ENCODE peak calls at places on chromosomes 5 and 9, in five cellular contexts. B, X, R, M and P are unnamed samples.

GRCh38 chr5:76303917-76304316 is 99.2 kb upstream of the IQGAP2 start:
- DNase-seq in B (no peak), X (no peak), R (no peak), M (no peak), P (no peak)

GRCh38 chr5:132799392-132799791 is 13.7 kb upstream of the SOWAHA start:
- DNase-seq in B (no peak), X (no peak), R (no peak), M (no peak), P (no peak)

GRCh38 chr5:81010636-81011035 is 50.5 kb downstream of the RASGRF2 start:
- DNase-seq in B (no peak), X (no peak), R (no peak), M (no peak), P (peak)

GRCh38 chr5:101424530-101425175 is 521.6 kb upstream of the ST8SIA4 start:
- DNase-seq in B (no peak), X (no peak), R (peak), M (peak), P (peak)

GRCh38 chr9:121992571-121993212 is 100.4 kb downstream of the TTLL11 start:
- DNase-seq in B (peak), X (no peak), R (peak), M (no peak), P (peak)

GRCh38 chr9:90189306-90189705 is 453.3 kb downstream of the DIRAS2 start:
- DNase-seq in B (no peak), X (no peak), R (no peak), M (no peak), P (no peak)

GRCh38 chr5:143066556-143067281 is 296.5 kb downstream of the ARHGAP26 start:
- DNase-seq in B (no peak), X (no peak), R (peak), M (no peak), P (no peak)

GRCh38 chr9:81377310-81377709 is 312.0 kb downstream of the TLE1 start:
- DNase-seq in B (no peak), X (no peak), R (no peak), M (no peak), P (no peak)

GRCh38 chr5:177232761-177233160 is 70.8 kb downstream of the RAB24 start:
- DNase-seq in B (no peak), X (no peak), R (peak), M (peak), P (no peak)

GRCh38 chr5:35246411-35246810 is 16.1 kb upstream of the PRLR start:
- DNase-seq in B (no peak), X (no peak), R (no peak), M (no peak), P (no peak)

GRCh38 chr5:50553560-50553984 is 112.5 kb upstream of the EMB start:
- DNase-seq in B (no peak), X (no peak), R (no peak), M (no peak), P (no peak)

GRCh38 chr9:36118706-36119105 is 17.8 kb upstream of the GLIPR2 start:
- DNase-seq in B (no peak), X (no peak), R (no peak), M (no peak), P (no peak)

GRCh38 chr5:132436936-132437335 is 53.6 kb downstream of the IRF1 start:
- DNase-seq in B (no peak), X (no peak), R (no peak), M (no peak), P (no peak)

GRCh38 chr5:150206076-150206779 is 16.4 kb downstream of the SLC6A7 start:
- DNase-seq in B (no peak), X (no peak), R (no peak), M (no peak), P (no peak)

GRCh38 chr9:115118471-115119156 is 657 bp upstream of the TNC start:
- DNase-seq in B (peak), X (no peak), R (peak), M (peak), P (peak)

GRCh38 chr5:163695817-163696216 is 190.4 kb downstream of the MAT2B start:
- DNase-seq in B (no peak), X (no peak), R (no peak), M (no peak), P (no peak)

GRCh38 chr5:171492781-171493180 is 73.3 kb downstream of the FGF18 start:
- DNase-seq in B (no peak), X (no peak), R (peak), M (no peak), P (no peak)

GRCh38 chr9:7668541-7668940 is 131.0 kb downstream of the DMAC1 start:
- DNase-seq in B (no peak), X (no peak), R (no peak), M (no peak), P (no peak)

GRCh38 chr5:119439140-119439625 is 13.1 kb upstream of the HSD17B4 start:
- DNase-seq in B (no peak), X (no peak), R (no peak), M (no peak), P (no peak)

GRCh38 chr9:136029556-136029955 is 65.5 kb downstream of the NACC2 start:
- DNase-seq in B (no peak), X (no peak), R (no peak), M (no peak), P (no peak)

GRCh38 chr5:26572486-26572885 is 465.9 kb downstream of the CDH9 start:
- DNase-seq in B (no peak), X (no peak), R (no peak), M (no peak), P (no peak)

GRCh38 chr5:122591828-122592227 is 183.1 kb upstream of the SNX2 start:
- DNase-seq in B (no peak), X (no peak), R (no peak), M (no peak), P (no peak)

GRCh38 chr5:115949096-115949495 is 13.2 kb upstream of the LVRN start:
- DNase-seq in B (no peak), X (no peak), R (peak), M (no peak), P (no peak)

GRCh38 chr9:82490019-82490499 is 501.5 kb downstream of the SPATA31D1 start:
- DNase-seq in B (no peak), X (no peak), R (peak), M (peak), P (peak)

GRCh38 chr9:38255599-38255998 is 136.9 kb upstream of the ALDH1B1 start:
- DNase-seq in B (no peak), X (no peak), R (no peak), M (no peak), P (no peak)

GRCh38 chr9:5587024-5587423 is 41.9 kb upstream of the RIC1 start:
- DNase-seq in B (no peak), X (no peak), R (peak), M (no peak), P (peak)

GRCh38 chr9:134341306-134341705 is 15.1 kb downstream of the RXRA start:
- DNase-seq in B (no peak), X (no peak), R (no peak), M (no peak), P (no peak)

GRCh38 chr9:89639367-89639795 is 34.6 kb downstream of the GADD45G start:
- DNase-seq in B (no peak), X (no peak), R (no peak), M (no peak), P (no peak)

GRCh38 chr9:28810375-28811075 is 1237.2 kb upstream of the C9orf72 start:
- DNase-seq in B (no peak), X (no peak), R (peak), M (peak), P (no peak)

GRCh38 chr5:113487411-113487778 is 858 bp downstream of the MCC start:
- DNase-seq in B (peak), X (no peak), R (peak), M (no peak), P (no peak)
- TF ChIP-seq CTCF in B (no peak), X (no peak), R (no peak), M (no peak), P (no peak)

GRCh38 chr9:127224178-127224882 is 40.2 kb upstream of the GARNL3 start:
- DNase-seq in B (peak), X (peak), R (peak), M (peak), P (no peak)
- TF ChIP-seq CTCF in B (no peak), X (no peak), R (no peak), M (peak), P (no peak)

GRCh38 chr9:110056062-110056461 is 151.9 kb downstream of the C9orf152 start:
- DNase-seq in B (no peak), X (no peak), R (no peak), M (no peak), P (no peak)

GRCh38 chr9:110059461-110059860 is 148.5 kb downstream of the C9orf152 start:
- DNase-seq in B (no peak), X (no peak), R (no peak), M (no peak), P (no peak)

GRCh38 chr9:110058304-110058953 is 149.5 kb downstream of the C9orf152 start:
- DNase-seq in B (peak), X (no peak), R (peak), M (no peak), P (no peak)
- TF ChIP-seq CTCF in B (peak), X (peak), R (peak), M (peak), P (peak)

DNA sequence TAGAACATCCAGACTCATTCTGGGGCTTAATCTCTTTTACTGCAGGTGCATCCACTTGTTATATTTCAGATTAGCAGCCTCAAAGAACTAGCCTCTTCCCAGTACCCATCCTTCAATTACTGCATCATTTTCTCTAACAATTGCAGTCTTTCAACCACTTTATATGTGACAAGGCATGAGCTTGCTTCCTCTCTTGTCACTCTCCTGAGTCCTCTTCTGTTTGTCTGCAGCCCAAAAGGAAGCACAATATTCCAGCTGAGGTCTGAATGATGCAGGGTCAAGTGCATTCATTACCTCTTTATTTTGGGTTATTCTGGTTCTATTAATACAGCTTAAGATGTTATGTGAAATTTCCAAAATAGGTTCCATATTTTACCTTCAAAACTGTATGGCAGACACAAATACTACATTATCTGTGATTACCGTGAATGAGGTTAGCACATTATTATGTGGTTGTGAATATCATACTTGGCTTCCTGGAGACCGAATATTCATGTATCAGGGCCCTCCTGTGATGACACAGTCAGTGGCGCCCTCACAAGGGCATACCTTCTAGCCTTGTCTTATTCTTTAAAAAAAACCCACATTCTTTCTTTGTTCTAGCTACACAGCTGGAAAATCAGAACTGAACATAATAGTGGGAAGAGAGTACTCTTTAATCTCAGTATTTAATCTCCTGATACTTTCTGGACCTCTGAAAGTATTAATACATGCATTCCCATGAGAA is 323.8 kb downstream of the PDE4D start:
- DNase-seq in B (no peak), X (no peak), R (no peak), M (no peak), P (no peak)
- TF ChIP-seq CTCF in B (no peak), X (no peak), R (no peak), M (no peak), P (no peak)

DNA sequence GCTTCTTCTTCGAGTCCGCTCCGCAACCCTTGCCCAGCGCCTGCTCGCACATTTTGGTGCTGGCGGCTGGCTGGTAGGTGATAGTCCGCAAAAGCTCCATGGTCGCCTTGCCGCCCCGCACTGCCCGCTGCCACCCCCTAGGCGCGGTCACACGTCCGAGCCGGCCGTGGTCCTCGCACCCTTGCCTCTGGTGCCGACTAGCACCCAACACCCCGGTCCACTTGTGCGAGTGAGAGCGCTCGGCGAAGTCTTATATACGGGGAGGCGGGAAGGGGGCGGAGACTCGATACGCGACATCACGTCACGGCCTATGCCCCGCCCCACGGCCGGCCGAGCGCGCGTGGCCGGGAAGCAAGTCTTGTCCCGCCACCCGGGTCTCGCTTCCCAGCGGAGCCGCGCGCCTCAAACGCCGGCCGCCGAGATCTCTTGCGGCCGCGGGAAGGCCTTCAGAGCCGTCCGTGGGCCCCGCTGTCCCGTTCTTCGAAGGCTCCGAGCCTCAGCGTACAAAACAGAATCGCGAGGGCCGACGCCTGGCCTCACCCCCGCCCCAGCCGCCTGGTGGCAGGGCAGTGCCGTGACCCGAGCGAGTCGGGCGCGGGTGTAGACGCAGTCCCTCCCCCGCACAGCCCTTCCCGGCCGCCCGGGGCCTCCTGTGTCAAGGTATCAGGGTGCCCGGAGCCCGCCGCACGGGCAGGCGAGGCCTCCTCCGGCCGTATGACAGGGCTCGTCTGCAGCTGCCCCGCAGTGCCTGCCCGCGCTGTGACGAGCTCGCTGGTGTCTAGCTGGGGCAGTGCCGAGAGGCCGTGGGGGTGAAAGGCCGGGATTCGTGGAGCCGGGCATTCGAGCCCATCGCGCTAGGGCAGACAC is at the start of gene PLK2:
- DNase-seq in B (peak), X (peak), R (peak), M (peak), P (peak)
- TF ChIP-seq CTCF in B (no peak), X (peak), R (no peak), M (peak), P (peak)

DNA sequence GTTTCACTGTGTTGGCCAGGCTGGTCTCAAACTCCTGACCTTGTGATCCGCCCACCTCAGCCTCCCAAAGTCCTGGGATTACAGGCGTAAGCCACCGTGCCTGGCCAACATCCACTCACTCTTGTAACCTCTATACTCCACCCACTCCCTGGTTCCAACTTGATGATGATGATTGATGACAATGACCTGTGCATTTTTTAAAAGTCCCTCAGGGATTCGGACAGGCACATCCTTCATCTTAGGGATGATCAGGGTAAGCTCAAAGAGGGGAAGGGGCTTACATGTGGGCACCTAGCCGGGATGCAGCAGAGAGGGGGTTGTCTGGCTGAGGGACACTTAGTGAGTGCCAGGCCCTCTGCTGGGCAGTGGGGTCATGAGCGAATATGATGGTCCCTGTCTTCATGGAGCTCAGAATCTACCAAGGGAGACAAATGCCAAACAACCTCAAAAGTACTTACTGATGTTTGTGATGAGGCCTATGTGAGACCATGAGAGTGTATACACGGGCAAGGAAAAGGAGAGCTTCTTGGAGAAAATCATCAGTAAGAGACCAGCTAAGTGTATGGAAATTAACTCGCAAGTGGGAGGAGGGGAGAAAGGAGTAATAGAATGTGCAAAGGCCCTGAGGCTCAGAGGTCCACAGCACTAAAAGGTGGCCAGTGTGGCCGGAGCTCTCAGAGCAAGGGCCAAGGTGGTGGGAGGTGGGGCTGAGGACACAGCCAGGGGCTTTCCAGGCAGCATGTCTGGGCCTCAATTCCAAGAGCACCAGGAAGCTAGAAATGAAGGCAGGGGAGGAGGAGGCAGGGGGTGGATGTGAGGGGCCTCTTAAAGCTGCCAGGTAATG is 27.4 kb downstream of the LHX2 start:
- DNase-seq in B (no peak), X (no peak), R (no peak), M (no peak), P (no peak)
- TF ChIP-seq CTCF in B (no peak), X (no peak), R (peak), M (no peak), P (no peak)